ENCODE peak calls at places on chromosomes 16 and 17, in nine cellular contexts. P is NCI-H2081, G is AG08395, U is mesenchymal stem cell, X is astrocyte of the cerebellum, S is HS-5, Q is A549, A is HCT116, Z is fibroblast of mammary gland. T is an unnamed sample.

GRCh38 chr17:56779898-56780777 is 53.6 kb downstream of the C17orf67 start:
- DNase-seq in A (peak; percentile 69), P (peak; percentile 70), Q (peak; percentile 67), U (peak; percentile 71), S (peak; percentile 22), G (peak; percentile 80), Z (peak; percentile 44), X (no peak), T (peak; percentile 43)

GRCh38 chr17:82839617-82840292 is at the start of gene ZNF750:
- DNase-seq in X (no peak), Z (no peak), Q (no peak), A (no peak), S (no peak), U (no peak), P (no peak), G (no peak), T (no peak)

GRCh38 chr16:64292953-64293352 is 828.9 kb downstream of the CDH11 start:
- DNase-seq in X (no peak), P (no peak), A (no peak), S (no peak), Q (no peak), Z (peak; percentile 48), G (no peak), U (no peak), T (no peak)

GRCh38 chr17:31339906-31340661 is 18.7 kb upstream of the EVI2A start:
- DNase-seq in G (peak; percentile 57), S (peak; percentile 54), Q (no peak), X (peak; percentile 50), A (no peak), U (peak; percentile 72), P (no peak), Z (peak; percentile 80), T (no peak)

GRCh38 chr17:26962255-26963162 is 331.4 kb upstream of the WSB1 start:
- DNase-seq in G (no peak), S (no peak), P (no peak), U (no peak), Z (no peak), X (no peak), A (no peak), Q (no peak), T (no peak)

GRCh38 chr17:42898147-42898807 is 2.3 kb upstream of the G6PC1 start:
- DNase-seq in A (no peak), G (no peak), Z (no peak), Q (no peak), U (no peak), X (no peak), P (no peak), S (no peak), T (no peak)

GRCh38 chr17:27478901-27479531 is 22.8 kb downstream of the KSR1 start:
- DNase-seq in Q (no peak), S (no peak), A (no peak), P (no peak), G (no peak), X (no peak), Z (no peak), U (no peak), T (no peak)

GRCh38 chr16:57185446-57185944 is 344 bp downstream of the PSME3IP1 start:
- DNase-seq in U (peak; percentile 76), Z (peak; percentile 84), A (no peak), Q (peak; percentile 38), X (no peak), G (peak; percentile 44), S (no peak), P (peak; percentile 31), T (peak; percentile 84)

GRCh38 chr17:59357219-59357699 is 25.8 kb downstream of the YPEL2 start:
- DNase-seq in G (peak; percentile 39), P (no peak), S (no peak), U (no peak), A (no peak), X (no peak), Z (no peak), Q (no peak), T (no peak)

GRCh38 chr17:68437979-68438877 is 19.1 kb downstream of the WIPI1 start:
- DNase-seq in U (peak; percentile 79), A (no peak), Q (no peak), X (no peak), Z (no peak), P (no peak), G (peak; percentile 17), S (no peak), T (peak; percentile 30)

GRCh38 chr17:63138713-63139112 is 172.7 kb downstream of the TANC2 start:
- DNase-seq in S (no peak), A (no peak), U (peak; percentile 36), X (no peak), P (no peak), G (no peak), Q (no peak), Z (peak; percentile 16), T (no peak)

GRCh38 chr16:67445441-67445912 is 14.6 kb downstream of the HSD11B2 start:
- DNase-seq in P (no peak), U (no peak), Q (no peak), S (no peak), Z (no peak), X (no peak), A (no peak), G (no peak), T (no peak)

GRCh38 chr17:81930142-81931125 is 2.9 kb upstream of the MAFG start:
- DNase-seq in Z (no peak), S (no peak), X (no peak), P (no peak), Q (no peak), G (no peak), U (no peak), A (no peak), T (no peak)

GRCh38 chr17:81608082-81608481 is 28.8 kb downstream of the NPLOC4 start:
- DNase-seq in G (no peak), U (no peak), X (peak; percentile 39), P (no peak), Z (peak; percentile 58), Q (no peak), A (no peak), S (no peak), T (no peak)

GRCh38 chr17:42055003-42055402 is 4.6 kb upstream of the C17orf113 start:
- DNase-seq in G (no peak), A (no peak), X (no peak), S (no peak), U (no peak), Q (no peak), Z (no peak), P (peak; percentile 16), T (no peak)

GRCh38 chr17:54900457-54901229 is at the start of gene TOM1L1:
- DNase-seq in A (peak; percentile 86), S (peak; percentile 13), X (peak; percentile 8), G (peak; percentile 82), Z (peak; percentile 48), Q (peak; percentile 89), U (peak; percentile 79), P (peak; percentile 96), T (peak; percentile 1)

GRCh38 chr16:73071131-73071940 is 23.4 kb upstream of the ZFHX3 start:
- DNase-seq in A (no peak), U (peak; percentile 78), X (no peak), P (peak; percentile 84), Q (no peak), Z (no peak), S (no peak), G (peak; percentile 12), T (peak; percentile 74)

GRCh38 chr16:31215287-31216115 is 1.4 kb downstream of the PYDC1 start:
- DNase-seq in Z (peak; percentile 57), G (peak; percentile 83), A (peak; percentile 63), X (no peak), Q (peak; percentile 91), S (no peak), U (peak; percentile 54), P (no peak), T (peak; percentile 54)

GRCh38 chr17:49483588-49484509 is 11.2 kb upstream of the NGFR start:
- DNase-seq in G (no peak), Q (no peak), P (no peak), S (no peak), Z (no peak), A (no peak), X (no peak), U (no peak), T (no peak)

GRCh38 chr16:59886021-59886420 is 1151.9 kb upstream of the GOT2 start:
- DNase-seq in S (peak; percentile 73), A (no peak), Z (peak; percentile 86), Q (no peak), P (no peak), G (peak; percentile 67), U (no peak), X (peak; percentile 91), T (no peak)

GRCh38 chr17:75637143-75637538 is 3.9 kb downstream of the SMIM5 start:
- DNase-seq in X (no peak), G (no peak), A (no peak), Z (no peak), P (no peak), U (no peak), S (no peak), Q (no peak), T (no peak)

GRCh38 chr17:28972437-28972836 is 21.1 kb upstream of the PHF12 start:
- DNase-seq in S (no peak), P (no peak), U (no peak), Z (no peak), X (no peak), A (no peak), Q (no peak), G (peak; percentile 45), T (no peak)

GRCh38 chr17:7380321-7380720 is 568 bp upstream of the TNK1 start:
- DNase-seq in P (peak; percentile 48), G (peak; percentile 82), Z (no peak), U (no peak), A (no peak), Q (no peak), X (no peak), S (no peak), T (no peak)

GRCh38 chr17:58007781-58008706 is 998 bp upstream of the SRSF1 start:
- DNase-seq in Z (no peak), P (no peak), S (no peak), G (no peak), X (no peak), U (no peak), A (no peak), Q (no peak), T (no peak)

GRCh38 chr17:65742433-65743312 is 181.2 kb upstream of the AXIN2 start:
- DNase-seq in U (peak; percentile 18), P (peak; percentile 30), G (peak; percentile 83), Z (peak; percentile 88), A (peak; percentile 70), S (peak; percentile 79), X (peak; percentile 88), Q (peak; percentile 40), T (peak; percentile 35)

GRCh38 chr17:77072670-77073069 is 68.1 kb upstream of the SEC14L1 start:
- DNase-seq in G (no peak), P (peak; percentile 11), Z (no peak), X (no peak), Q (no peak), A (no peak), S (no peak), U (no peak), T (no peak)

GRCh38 chr17:49024523-49024922 is 27.3 kb downstream of the IGF2BP1 start:
- DNase-seq in G (no peak), Z (no peak), A (no peak), P (no peak), X (no peak), Q (no peak), U (no peak), S (no peak), T (no peak)

GRCh38 chr16:81608515-81609209 is 164.1 kb downstream of the CMIP start:
- DNase-seq in X (no peak), S (no peak), A (no peak), G (peak; percentile 94), P (no peak), Q (no peak), Z (peak; percentile 76), U (peak; percentile 79), T (no peak)

GRCh38 chr16:80948886-80949502 is 57.7 kb downstream of the CMC2 start:
- DNase-seq in G (peak; percentile 51), A (peak; percentile 31), X (no peak), U (no peak), P (no peak), Q (no peak), S (no peak), Z (peak; percentile 59), T (peak; percentile 78)

GRCh38 chr17:15364615-15365014 is 23.2 kb upstream of the TEKT3 start:
- DNase-seq in A (no peak), G (no peak), U (no peak), X (no peak), P (no peak), Q (no peak), S (no peak), Z (peak; percentile 25), T (no peak)

GRCh38 chr16:85354623-85355514 is 242.6 kb upstream of the CIBAR2 start:
- DNase-seq in U (peak; percentile 99), X (peak; percentile 60), Z (peak; percentile 74), A (no peak), G (peak; percentile 88), P (no peak), Q (no peak), S (peak; percentile 60), T (no peak)